ENCODE peak calls at places on chromosome 22, in seven cellular contexts. L, K, U, V, I, Z and O are unnamed samples.

GRCh38 chr22:48576333-48577013 is 1251.2 kb downstream of the BRD1 start:
- DNase-seq in L (no peak), K (peak), U (peak), V (peak), I (no peak), Z (no peak), O (peak)

GRCh38 chr22:29000225-29000556 is 61.4 kb downstream of the C22orf31 start:
- DNase-seq in L (no peak), K (no peak), U (no peak), V (no peak), I (no peak), Z (no peak), O (no peak)

GRCh38 chr22:20155330-20156041 is 4.6 kb upstream of the CCDC188 start:
- DNase-seq in L (no peak), K (peak), U (peak), V (no peak), I (no peak), Z (peak), O (peak)

GRCh38 chr22:19674129-19674928 is 40.0 kb upstream of the SEPTIN5 start:
- DNase-seq in L (no peak), K (no peak), U (no peak), V (no peak), I (no peak), Z (no peak), O (no peak)

GRCh38 chr22:22883090-22883727 is 4.4 kb upstream of the IGLL5 start:
- DNase-seq in L (no peak), K (no peak), U (no peak), V (no peak), I (no peak), Z (no peak), O (no peak)

GRCh38 chr22:46833228-46833627 is 70.8 kb downstream of the TBC1D22A start:
- DNase-seq in L (no peak), K (no peak), U (no peak), V (no peak), I (no peak), Z (no peak), O (no peak)

GRCh38 chr22:22978637-22979036 is 91.0 kb downstream of the IGLL5 start:
- DNase-seq in L (no peak), K (no peak), U (no peak), V (no peak), I (no peak), Z (no peak), O (no peak)

GRCh38 chr22:26377170-26377825 is 51.8 kb upstream of the ASPHD2 start:
- DNase-seq in L (no peak), K (no peak), U (no peak), V (no peak), I (no peak), Z (no peak), O (peak)

GRCh38 chr22:48004936-48005335 is 1242.5 kb downstream of the TBC1D22A start:
- DNase-seq in L (no peak), K (no peak), U (no peak), V (no peak), I (no peak), Z (no peak), O (no peak)

GRCh38 chr22:37601540-37602442 is 6.8 kb upstream of the GGA1 start:
- DNase-seq in L (no peak), K (no peak), U (no peak), V (no peak), I (no peak), Z (no peak), O (no peak)

GRCh38 chr22:31122532-31123291 is at the start of gene INPP5J:
- DNase-seq in L (no peak), K (peak), U (peak), V (no peak), I (no peak), Z (no peak), O (peak)

GRCh38 chr22:46612904-46613605 is 7.1 kb upstream of the GRAMD4 start:
- DNase-seq in L (peak), K (no peak), U (no peak), V (no peak), I (no peak), Z (no peak), O (no peak)

GRCh38 chr22:17754233-17754925 is 19.9 kb downstream of the BID start:
- DNase-seq in L (peak), K (no peak), U (peak), V (peak), I (no peak), Z (no peak), O (no peak)

GRCh38 chr22:39343259-39344045 is 6.3 kb upstream of the SYNGR1 start:
- DNase-seq in L (peak), K (peak), U (peak), V (peak), I (no peak), Z (no peak), O (peak)

GRCh38 chr22:41047741-41048140 is 44.7 kb upstream of the EP300 start:
- DNase-seq in L (no peak), K (no peak), U (no peak), V (no peak), I (no peak), Z (no peak), O (no peak)

GRCh38 chr22:36360871-36361383 is 26.8 kb downstream of the MYH9 start:
- DNase-seq in L (no peak), K (no peak), U (no peak), V (no peak), I (no peak), Z (no peak), O (no peak)

GRCh38 chr22:38657248-38657909 is 941 bp downstream of the CBY1 start:
- DNase-seq in L (peak), K (peak), U (no peak), V (no peak), I (no peak), Z (no peak), O (no peak)

GRCh38 chr22:19992921-19993355 is 23.7 kb downstream of the ARVCF start:
- DNase-seq in L (no peak), K (no peak), U (no peak), V (peak), I (no peak), Z (no peak), O (no peak)

GRCh38 chr22:31046591-31047226 is 34.4 kb upstream of the SMTN start:
- DNase-seq in L (no peak), K (peak), U (peak), V (peak), I (no peak), Z (no peak), O (no peak)

GRCh38 chr22:30381250-30381649 is 6.0 kb downstream of the RNF215 start:
- DNase-seq in L (no peak), K (no peak), U (no peak), V (peak), I (no peak), Z (no peak), O (no peak)

GRCh38 chr22:41943661-41944209 is 3.2 kb downstream of the CENPM start:
- DNase-seq in L (no peak), K (no peak), U (no peak), V (peak), I (peak), Z (no peak), O (no peak)

GRCh38 chr22:23565942-23566715 is 14.0 kb downstream of the IGLL1 start:
- DNase-seq in L (no peak), K (peak), U (peak), V (no peak), I (no peak), Z (no peak), O (no peak)

GRCh38 chr22:17891427-17892167 is 117.3 kb upstream of the BID start:
- DNase-seq in L (no peak), K (peak), U (peak), V (peak), I (no peak), Z (no peak), O (peak)

GRCh38 chr22:28629420-28630184 is 50.0 kb downstream of the TTC28 start:
- DNase-seq in L (no peak), K (no peak), U (no peak), V (no peak), I (no peak), Z (no peak), O (no peak)

GRCh38 chr22:36360011-36360410 is 27.8 kb downstream of the MYH9 start:
- DNase-seq in L (no peak), K (no peak), U (no peak), V (no peak), I (no peak), Z (no peak), O (no peak)

GRCh38 chr22:48943567-48944432 is 883.9 kb downstream of the BRD1 start:
- DNase-seq in L (no peak), K (no peak), U (peak), V (no peak), I (no peak), Z (no peak), O (peak)

GRCh38 chr22:25404556-25404922 is 159.9 kb upstream of the GRK3 start:
- DNase-seq in L (no peak), K (no peak), U (no peak), V (no peak), I (no peak), Z (no peak), O (no peak)

GRCh38 chr22:24433868-24434471 is 6.6 kb downstream of the ADORA2A start:
- DNase-seq in L (peak), K (peak), U (no peak), V (no peak), I (no peak), Z (peak), O (no peak)

GRCh38 chr22:24107668-24108067 is 73.6 kb upstream of the SUSD2 start:
- DNase-seq in L (no peak), K (no peak), U (no peak), V (peak), I (peak), Z (no peak), O (peak)

GRCh38 chr22:32457031-32457430 is 7.2 kb downstream of the BPIFC start:
- DNase-seq in L (no peak), K (no peak), U (no peak), V (no peak), I (no peak), Z (no peak), O (no peak)

GRCh38 chr22:46596032-46596441 is 24.1 kb upstream of the GRAMD4 start:
- DNase-seq in L (no peak), K (no peak), U (no peak), V (peak), I (no peak), Z (no peak), O (no peak)

GRCh38 chr22:36104988-36105387 is 55.6 kb downstream of the APOL3 start:
- DNase-seq in L (no peak), K (no peak), U (no peak), V (no peak), I (no peak), Z (no peak), O (no peak)

GRCh38 chr22:45302047-45302446 is 7.7 kb upstream of the FAM118A start:
- DNase-seq in L (no peak), K (no peak), U (peak), V (no peak), I (no peak), Z (peak), O (no peak)

GRCh38 chr22:20591660-20592310 is 84.4 kb downstream of the MED15 start:
- DNase-seq in L (no peak), K (no peak), U (peak), V (no peak), I (no peak), Z (no peak), O (no peak)

GRCh38 chr22:30226192-30226832 is 20.2 kb downstream of the LIF start:
- DNase-seq in L (no peak), K (no peak), U (no peak), V (no peak), I (no peak), Z (no peak), O (no peak)

GRCh38 chr22:24965822-24966626 is 13.5 kb downstream of the KIAA1671 start:
- DNase-seq in L (no peak), K (no peak), U (no peak), V (no peak), I (no peak), Z (no peak), O (no peak)

GRCh38 chr22:46043816-46044717 is 67.1 kb upstream of the WNT7B start:
- DNase-seq in L (peak), K (no peak), U (peak), V (no peak), I (no peak), Z (no peak), O (peak)

GRCh38 chr22:50488886-50489285 is 2.2 kb downstream of the MIOX start:
- DNase-seq in L (no peak), K (peak), U (no peak), V (no peak), I (no peak), Z (no peak), O (no peak)

GRCh38 chr22:36828815-36829214 is 12.0 kb upstream of the PVALB start:
- DNase-seq in L (no peak), K (no peak), U (no peak), V (no peak), I (no peak), Z (no peak), O (no peak)

GRCh38 chr22:31861226-31861840 is 83.0 kb upstream of the YWHAH start:
- DNase-seq in L (no peak), K (no peak), U (no peak), V (no peak), I (no peak), Z (no peak), O (no peak)